ENCODE peak calls at places on chromosomes 6 and 20, in five cellular contexts. One of them, this sample, is unnamed.

GRCh38 chr6:135990437-135990836 is 138.9 kb downstream of the PDE7B start:
- DNase-seq in progenitor cell of endocrine pancreas: no peak
- DNase-seq in activated T-helper 1 cell treated with anti-CD3 and anti-CD28 coated beads, Interleukin-12 subunit alpha, Interleukin-12 subunit beta, Interleukin-2, Interleukin-4 antibody, amounts not matched to agents 30 ng/mL and 10 ng/mL and 1 ng/mL, durations not matched to agents 14 hours and 24 hours and 36 hours: no peak
- DNase-seq in tibial artery: no peak
- DNase-seq in effector memory CD8-positive, alpha-beta T cell: no peak
- DNase-seq in this sample: no peak

GRCh38 chr6:166670013-166670412 is 43.0 kb upstream of the RPS6KA2 start:
- DNase-seq in progenitor cell of endocrine pancreas: no peak
- DNase-seq in activated T-helper 1 cell treated with anti-CD3 and anti-CD28 coated beads, Interleukin-12 subunit alpha, Interleukin-12 subunit beta, Interleukin-2, Interleukin-4 antibody, amounts not matched to agents 30 ng/mL and 10 ng/mL and 1 ng/mL, durations not matched to agents 14 hours and 24 hours and 36 hours: no peak
- DNase-seq in tibial artery: no peak
- DNase-seq in effector memory CD8-positive, alpha-beta T cell: no peak
- DNase-seq in this sample: no peak

GRCh38 chr20:20017852-20018245 is 687 bp downstream of the NAA20 start:
- DNase-seq in progenitor cell of endocrine pancreas: no peak
- DNase-seq in activated T-helper 1 cell treated with anti-CD3 and anti-CD28 coated beads, Interleukin-12 subunit alpha, Interleukin-12 subunit beta, Interleukin-2, Interleukin-4 antibody, amounts not matched to agents 30 ng/mL and 10 ng/mL and 1 ng/mL, durations not matched to agents 14 hours and 24 hours and 36 hours: no peak
- DNase-seq in tibial artery: no peak
- DNase-seq in effector memory CD8-positive, alpha-beta T cell: no peak
- DNase-seq in this sample: no peak

GRCh38 chr20:44703183-44703925 is 11.8 kb upstream of the CCN5 start:
- DNase-seq in progenitor cell of endocrine pancreas: no peak
- DNase-seq in activated T-helper 1 cell treated with anti-CD3 and anti-CD28 coated beads, Interleukin-12 subunit alpha, Interleukin-12 subunit beta, Interleukin-2, Interleukin-4 antibody, amounts not matched to agents 30 ng/mL and 10 ng/mL and 1 ng/mL, durations not matched to agents 14 hours and 24 hours and 36 hours: no peak
- DNase-seq in tibial artery: peak; percentile 55
- DNase-seq in effector memory CD8-positive, alpha-beta T cell: no peak
- DNase-seq in this sample: no peak

GRCh38 chr6:113732384-113732966 is 124.7 kb upstream of the MARCKS start:
- DNase-seq in progenitor cell of endocrine pancreas: no peak
- DNase-seq in activated T-helper 1 cell treated with anti-CD3 and anti-CD28 coated beads, Interleukin-12 subunit alpha, Interleukin-12 subunit beta, Interleukin-2, Interleukin-4 antibody, amounts not matched to agents 30 ng/mL and 10 ng/mL and 1 ng/mL, durations not matched to agents 14 hours and 24 hours and 36 hours: no peak
- DNase-seq in tibial artery: no peak
- DNase-seq in effector memory CD8-positive, alpha-beta T cell: no peak
- DNase-seq in this sample: no peak

GRCh38 chr6:65649392-65649791 is 57.6 kb downstream of the EYS start:
- DNase-seq in progenitor cell of endocrine pancreas: no peak
- DNase-seq in activated T-helper 1 cell treated with anti-CD3 and anti-CD28 coated beads, Interleukin-12 subunit alpha, Interleukin-12 subunit beta, Interleukin-2, Interleukin-4 antibody, amounts not matched to agents 30 ng/mL and 10 ng/mL and 1 ng/mL, durations not matched to agents 14 hours and 24 hours and 36 hours: no peak
- DNase-seq in tibial artery: no peak
- DNase-seq in effector memory CD8-positive, alpha-beta T cell: no peak
- DNase-seq in this sample: no peak

GRCh38 chr6:109455161-109455501 is 441 bp downstream of the MICAL1 start:
- DNase-seq in progenitor cell of endocrine pancreas: no peak
- DNase-seq in activated T-helper 1 cell treated with anti-CD3 and anti-CD28 coated beads, Interleukin-12 subunit alpha, Interleukin-12 subunit beta, Interleukin-2, Interleukin-4 antibody, amounts not matched to agents 30 ng/mL and 10 ng/mL and 1 ng/mL, durations not matched to agents 14 hours and 24 hours and 36 hours: peak; percentile 28
- DNase-seq in tibial artery: no peak
- DNase-seq in effector memory CD8-positive, alpha-beta T cell: peak; percentile 60
- DNase-seq in this sample: no peak

GRCh38 chr6:146113055-146113623 is 84.3 kb downstream of the GRM1 start:
- DNase-seq in progenitor cell of endocrine pancreas: no peak
- DNase-seq in activated T-helper 1 cell treated with anti-CD3 and anti-CD28 coated beads, Interleukin-12 subunit alpha, Interleukin-12 subunit beta, Interleukin-2, Interleukin-4 antibody, amounts not matched to agents 30 ng/mL and 10 ng/mL and 1 ng/mL, durations not matched to agents 14 hours and 24 hours and 36 hours: no peak
- DNase-seq in tibial artery: no peak
- DNase-seq in effector memory CD8-positive, alpha-beta T cell: no peak
- DNase-seq in this sample: no peak

GRCh38 chr6:52643158-52643557 is 27.8 kb upstream of the TMEM14A start:
- DNase-seq in progenitor cell of endocrine pancreas: no peak
- DNase-seq in activated T-helper 1 cell treated with anti-CD3 and anti-CD28 coated beads, Interleukin-12 subunit alpha, Interleukin-12 subunit beta, Interleukin-2, Interleukin-4 antibody, amounts not matched to agents 30 ng/mL and 10 ng/mL and 1 ng/mL, durations not matched to agents 14 hours and 24 hours and 36 hours: no peak
- DNase-seq in tibial artery: no peak
- DNase-seq in effector memory CD8-positive, alpha-beta T cell: no peak
- DNase-seq in this sample: no peak

GRCh38 chr6:27286141-27286540 is 25.9 kb downstream of the POM121L2 start:
- DNase-seq in progenitor cell of endocrine pancreas: no peak
- DNase-seq in activated T-helper 1 cell treated with anti-CD3 and anti-CD28 coated beads, Interleukin-12 subunit alpha, Interleukin-12 subunit beta, Interleukin-2, Interleukin-4 antibody, amounts not matched to agents 30 ng/mL and 10 ng/mL and 1 ng/mL, durations not matched to agents 14 hours and 24 hours and 36 hours: no peak
- DNase-seq in tibial artery: no peak
- DNase-seq in effector memory CD8-positive, alpha-beta T cell: no peak
- DNase-seq in this sample: peak; percentile 75

GRCh38 chr20:49115565-49115964 is 69.5 kb downstream of the CSE1L start:
- DNase-seq in progenitor cell of endocrine pancreas: no peak
- DNase-seq in activated T-helper 1 cell treated with anti-CD3 and anti-CD28 coated beads, Interleukin-12 subunit alpha, Interleukin-12 subunit beta, Interleukin-2, Interleukin-4 antibody, amounts not matched to agents 30 ng/mL and 10 ng/mL and 1 ng/mL, durations not matched to agents 14 hours and 24 hours and 36 hours: no peak
- DNase-seq in tibial artery: no peak
- DNase-seq in effector memory CD8-positive, alpha-beta T cell: no peak
- DNase-seq in this sample: no peak

GRCh38 chr6:138465007-138465645 is 34.2 kb downstream of the NHSL1 start:
- DNase-seq in progenitor cell of endocrine pancreas: no peak
- DNase-seq in activated T-helper 1 cell treated with anti-CD3 and anti-CD28 coated beads, Interleukin-12 subunit alpha, Interleukin-12 subunit beta, Interleukin-2, Interleukin-4 antibody, amounts not matched to agents 30 ng/mL and 10 ng/mL and 1 ng/mL, durations not matched to agents 14 hours and 24 hours and 36 hours: no peak
- DNase-seq in tibial artery: no peak
- DNase-seq in effector memory CD8-positive, alpha-beta T cell: no peak
- DNase-seq in this sample: peak; percentile 84

GRCh38 chr6:68638225-68638900 is 3.3 kb downstream of the ADGRB3 start:
- DNase-seq in progenitor cell of endocrine pancreas: no peak
- DNase-seq in activated T-helper 1 cell treated with anti-CD3 and anti-CD28 coated beads, Interleukin-12 subunit alpha, Interleukin-12 subunit beta, Interleukin-2, Interleukin-4 antibody, amounts not matched to agents 30 ng/mL and 10 ng/mL and 1 ng/mL, durations not matched to agents 14 hours and 24 hours and 36 hours: no peak
- DNase-seq in tibial artery: no peak
- DNase-seq in effector memory CD8-positive, alpha-beta T cell: no peak
- DNase-seq in this sample: no peak

GRCh38 chr6:84728602-84729001 is 35.8 kb downstream of the TBX18 start:
- DNase-seq in progenitor cell of endocrine pancreas: no peak
- DNase-seq in activated T-helper 1 cell treated with anti-CD3 and anti-CD28 coated beads, Interleukin-12 subunit alpha, Interleukin-12 subunit beta, Interleukin-2, Interleukin-4 antibody, amounts not matched to agents 30 ng/mL and 10 ng/mL and 1 ng/mL, durations not matched to agents 14 hours and 24 hours and 36 hours: no peak
- DNase-seq in tibial artery: no peak
- DNase-seq in effector memory CD8-positive, alpha-beta T cell: no peak
- DNase-seq in this sample: peak; percentile 2

GRCh38 chr6:38564301-38564700 is 75.4 kb downstream of the BTBD9 start:
- DNase-seq in progenitor cell of endocrine pancreas: no peak
- DNase-seq in activated T-helper 1 cell treated with anti-CD3 and anti-CD28 coated beads, Interleukin-12 subunit alpha, Interleukin-12 subunit beta, Interleukin-2, Interleukin-4 antibody, amounts not matched to agents 30 ng/mL and 10 ng/mL and 1 ng/mL, durations not matched to agents 14 hours and 24 hours and 36 hours: no peak
- DNase-seq in tibial artery: no peak
- DNase-seq in effector memory CD8-positive, alpha-beta T cell: no peak
- DNase-seq in this sample: no peak

This sample was measured in Panc1.